ENCODE peak calls at places on chromosomes 2 and 18, in seven cellular contexts. A, M, U, P, Q, I and F are unnamed samples.

GRCh38 chr2:30358822-30359221 is 88.2 kb upstream of the LCLAT1 start:
- DNase-seq in Q (no peak), I (peak), U (no peak), A (no peak), M (no peak), P (no peak), F (no peak)

GRCh38 chr18:73927494-73927893 is 220.1 kb downstream of the FBXO15 start:
- DNase-seq in P (no peak), I (no peak), Q (no peak), A (no peak), U (no peak), M (no peak), F (no peak)

GRCh38 chr2:85707304-85707703 is 13.1 kb downstream of the GNLY start:
- DNase-seq in Q (peak), I (peak), A (peak), M (peak), U (peak), P (no peak), F (no peak)

GRCh38 chr2:237662671-237663093 is 35.3 kb downstream of the LRRFIP1 start:
- DNase-seq in P (peak), Q (peak), M (peak), I (peak), U (peak), A (peak), F (peak)

GRCh38 chr2:195489101-195489500 is 167.9 kb upstream of the SLC39A10 start:
- DNase-seq in P (no peak), Q (no peak), M (no peak), U (no peak), A (no peak), I (peak), F (no peak)

GRCh38 chr2:11777886-11778415 is 31.5 kb downstream of the LPIN1 start:
- DNase-seq in I (no peak), P (no peak), U (no peak), M (no peak), A (no peak), Q (no peak), F (no peak)

GRCh38 chr2:71156531-71156930 is 26.1 kb downstream of the MPHOSPH10 start:
- DNase-seq in U (no peak), A (peak), Q (no peak), M (no peak), P (no peak), I (peak), F (peak)

GRCh38 chr2:10875126-10875525 is 36.6 kb upstream of the KCNF1 start:
- DNase-seq in M (no peak), Q (no peak), A (no peak), P (no peak), I (no peak), U (no peak), F (no peak)

GRCh38 chr2:9793918-9794717 is 49.2 kb upstream of the TAF1B start:
- DNase-seq in U (no peak), A (no peak), I (no peak), P (peak), M (no peak), Q (no peak), F (no peak)

GRCh38 chr2:175400975-175401374 is 219.5 kb upstream of the ATP5MC3 start:
- DNase-seq in U (no peak), Q (no peak), I (no peak), A (no peak), M (no peak), P (no peak), F (no peak)

GRCh38 chr2:237167038-237167437 is 81.3 kb downstream of the COPS8 start:
- DNase-seq in U (no peak), A (no peak), M (no peak), Q (no peak), I (no peak), P (no peak), F (no peak)

GRCh38 chr2:38260469-38260868 is 116.6 kb downstream of the ATL2 start:
- DNase-seq in Q (no peak), P (no peak), I (no peak), U (no peak), A (no peak), M (no peak), F (no peak)

GRCh38 chr2:99775585-99775984 is 285.8 kb upstream of the REV1 start:
- DNase-seq in Q (no peak), M (no peak), A (peak), I (peak), U (peak), P (no peak), F (peak)

GRCh38 chr2:66596229-66596628 is 161.3 kb downstream of the MEIS1 start:
- DNase-seq in Q (no peak), P (no peak), M (no peak), A (peak), I (peak), U (peak), F (no peak)

GRCh38 chr2:162029287-162029901 is 44.6 kb downstream of the DPP4 start:
- DNase-seq in I (peak), Q (peak), U (peak), A (peak), P (no peak), M (no peak), F (no peak)

DNA sequence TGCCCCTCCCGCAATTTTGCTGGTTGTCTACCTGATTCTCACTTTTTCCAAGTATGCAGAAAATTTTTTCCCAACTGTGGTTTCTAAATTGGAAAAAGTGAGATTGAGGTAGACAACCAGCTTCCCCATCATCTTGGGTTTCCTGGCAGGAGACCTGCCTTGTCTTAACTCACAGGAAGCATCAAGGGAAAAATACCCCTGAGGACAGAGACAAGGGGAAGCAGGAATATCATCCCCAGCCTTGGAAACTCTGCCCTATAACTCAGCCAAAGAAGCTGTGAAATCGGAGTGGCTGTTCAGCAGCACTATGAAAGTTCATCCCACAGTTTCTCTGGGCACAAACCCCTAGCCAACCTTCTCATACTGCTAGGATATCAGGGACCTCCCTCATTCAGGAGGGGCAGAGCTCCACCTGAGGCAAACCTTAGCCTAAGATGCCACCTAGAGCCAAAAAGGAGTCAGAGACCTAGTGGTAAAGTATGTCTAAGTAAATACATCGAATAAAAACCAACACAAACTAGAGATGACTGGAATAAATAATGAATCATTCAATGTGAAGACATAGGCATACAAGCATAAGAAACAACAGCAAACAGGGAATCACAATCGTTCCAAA is 68.2 kb downstream of the ZSWIM2 start:
- DNase-seq in I (peak), P (no peak), Q (peak), A (peak), M (no peak), U (peak), F (no peak)
- TF ChIP-seq CTCF in I (peak), P (no peak), Q (peak), A (peak), M (no peak), U (peak), F (no peak)

GRCh38 chr2:221517362-221518121 is 54.6 kb downstream of the EPHA4 start:
- DNase-seq in M (peak), Q (peak), P (peak), A (peak), I (peak), U (peak), F (peak)
- H3K4me3 ChIP-seq in M (no peak), Q (no peak), P (no peak), A (no peak), I (no peak), U (no peak), F (no peak)

DNA sequence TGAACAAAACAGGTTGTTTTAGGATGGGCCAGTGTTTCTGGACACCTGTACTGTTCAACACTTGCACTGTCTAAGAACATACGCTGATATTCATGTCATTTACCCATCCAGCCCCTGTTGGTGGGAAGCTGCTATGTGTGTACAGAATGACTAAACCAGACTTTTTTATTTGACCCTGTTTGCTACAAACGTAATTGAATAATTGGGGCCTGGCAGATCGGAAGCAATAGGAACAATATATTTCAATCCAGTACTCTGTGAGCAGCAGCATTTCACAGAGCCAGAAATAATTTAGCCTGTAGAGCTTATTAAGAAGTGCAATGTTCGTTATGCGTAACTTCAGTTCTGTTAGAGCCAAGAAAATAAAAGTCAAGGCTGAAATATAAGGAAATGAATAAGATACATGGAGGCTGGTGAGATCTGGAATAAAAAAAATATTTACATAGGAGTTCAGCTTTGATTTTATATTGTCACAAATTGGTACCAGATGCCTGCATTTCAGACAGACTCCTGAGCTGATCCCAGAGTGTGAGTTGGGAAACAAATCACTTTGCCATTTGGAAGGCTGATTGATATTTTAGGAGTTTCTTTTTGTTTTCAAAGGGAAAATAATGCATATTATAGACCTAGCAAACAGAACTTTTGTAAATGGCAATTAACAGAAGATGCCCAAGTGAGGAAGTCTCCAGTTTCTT is 19.7 kb downstream of the CABLES1 start:
- DNase-seq in U (no peak), Q (no peak), I (no peak), A (no peak), M (no peak), P (no peak), F (no peak)
- TF ChIP-seq CTCF in U (no peak), Q (no peak), I (no peak), A (no peak), M (no peak), P (no peak), F (peak)

GRCh38 chr18:76806301-76806700 is 16.1 kb upstream of the ZNF236 start:
- DNase-seq in M (no peak), Q (no peak), P (no peak), A (no peak), I (no peak), U (no peak), F (no peak)

GRCh38 chr18:76801567-76802505 is 20.5 kb upstream of the ZNF236 start:
- DNase-seq in P (peak), Q (peak), A (peak), M (peak), I (peak), U (peak), F (no peak)

GRCh38 chr18:76803814-76804213 is 18.5 kb upstream of the ZNF236 start:
- DNase-seq in A (peak), M (peak), P (no peak), I (peak), Q (peak), U (peak), F (no peak)

GRCh38 chr18:76805221-76805620 is 17.1 kb upstream of the ZNF236 start:
- DNase-seq in M (no peak), P (no peak), I (peak), A (peak), Q (peak), U (peak), F (no peak)

DNA sequence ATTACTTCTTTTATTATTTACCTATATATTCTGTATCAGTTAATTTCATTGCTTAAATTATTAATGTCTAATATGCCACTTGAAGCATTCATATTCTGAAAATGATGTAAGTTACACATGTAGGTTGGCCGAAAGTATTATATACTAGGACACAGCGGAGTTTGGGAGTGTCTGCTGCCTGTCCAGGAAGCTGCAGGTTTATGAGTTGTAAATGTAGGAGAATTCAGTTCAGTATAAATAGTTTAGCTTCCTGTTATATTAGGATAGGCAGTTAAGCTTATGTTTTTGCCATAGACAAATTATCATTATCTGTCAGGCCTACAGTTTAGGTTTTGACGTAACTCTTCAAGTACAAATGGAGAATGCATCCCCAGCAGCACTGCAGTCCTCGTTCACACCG is 18.9 kb upstream of the ZNF236 start:
- DNase-seq in U (no peak), I (no peak), A (no peak), Q (no peak), M (no peak), P (no peak), F (no peak)
- H3K4me3 ChIP-seq in U (no peak), I (no peak), A (no peak), Q (no peak), M (no peak), P (no peak), F (no peak)

DNA sequence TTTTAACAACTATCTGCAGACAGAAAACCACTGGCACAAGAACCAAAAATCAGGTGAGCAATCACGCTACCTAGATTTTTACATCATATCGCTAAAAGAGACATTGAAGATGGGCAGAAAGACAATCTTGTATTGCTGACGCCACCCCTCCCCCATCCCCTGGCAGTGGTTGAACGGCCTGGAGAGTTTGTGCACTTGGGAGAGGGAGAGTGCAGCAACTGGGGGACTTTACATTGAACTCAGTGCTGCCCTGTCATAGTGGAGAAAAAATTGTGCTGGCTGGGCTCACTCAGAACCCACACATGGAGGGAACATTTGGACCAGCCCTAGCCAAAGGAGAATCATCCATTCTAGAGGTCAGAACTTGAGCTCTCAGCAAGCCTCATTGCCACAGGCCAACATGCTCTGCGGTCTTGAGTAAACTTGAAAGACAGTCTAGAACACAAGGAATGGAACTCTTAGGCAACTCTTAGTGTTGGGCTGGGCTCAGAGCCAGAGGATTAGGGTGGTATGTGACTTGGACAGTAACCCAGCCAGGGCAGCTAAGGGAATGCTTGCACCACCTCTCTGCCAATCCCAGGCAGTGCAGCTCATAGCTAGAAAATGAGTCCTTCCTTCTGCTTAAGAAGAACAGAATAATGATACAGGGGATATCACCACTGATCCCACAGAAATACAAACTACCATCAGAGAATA is 220.0 kb upstream of the CYP26B1 start:
- DNase-seq in I (peak), Q (peak), U (peak), M (no peak), P (no peak), A (peak), F (peak)
- TF ChIP-seq CTCF in I (peak), Q (no peak), U (no peak), M (no peak), P (no peak), A (peak), F (peak)

DNA sequence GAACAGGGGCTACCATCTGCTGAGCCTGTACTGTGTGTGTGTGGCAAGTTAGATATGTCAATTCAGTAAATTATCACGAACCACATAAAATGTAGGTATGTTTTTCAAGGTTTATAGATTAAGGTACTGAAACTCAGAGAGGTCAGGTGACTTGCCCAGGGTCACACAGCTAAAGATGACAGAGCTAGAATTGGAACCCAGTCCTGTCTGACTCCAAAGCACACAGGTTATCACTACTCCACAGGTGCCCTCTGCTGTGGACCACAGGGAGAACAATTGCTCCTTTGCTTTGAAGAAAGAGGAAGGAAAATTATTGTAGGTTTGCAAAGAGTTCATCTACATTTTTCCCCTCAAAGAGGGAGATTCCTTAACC is 229.7 kb upstream of the AGAP1 start:
- DNase-seq in Q (no peak), I (no peak), A (no peak), U (no peak), M (no peak), P (no peak), F (no peak)
- H3K4me3 ChIP-seq in Q (no peak), I (no peak), A (no peak), U (no peak), M (no peak), P (no peak), F (no peak)

GRCh38 chr2:239395524-239395923 is 5.3 kb downstream of the HDAC4 start:
- DNase-seq in M (no peak), A (no peak), Q (no peak), I (no peak), P (no peak), U (no peak), F (no peak)

GRCh38 chr2:239398536-239398935 is 2.3 kb downstream of the HDAC4 start:
- DNase-seq in A (no peak), I (no peak), M (no peak), P (peak), U (no peak), Q (no peak), F (no peak)

GRCh38 chr2:239397856-239398470 is 2.9 kb downstream of the HDAC4 start:
- DNase-seq in I (no peak), A (no peak), P (no peak), U (peak), Q (no peak), M (no peak), F (peak)

GRCh38 chr2:239394978-239395377 is 5.8 kb downstream of the HDAC4 start:
- DNase-seq in M (no peak), P (peak), Q (no peak), A (no peak), U (no peak), I (no peak), F (no peak)

GRCh38 chr2:239396881-239397681 is 3.7 kb downstream of the HDAC4 start:
- DNase-seq in P (no peak), A (no peak), M (peak), U (no peak), Q (no peak), I (no peak), F (no peak)
- TF ChIP-seq CTCF in P (peak), A (peak), M (peak), U (no peak), Q (no peak), I (no peak), F (no peak)